ENCODE peak calls at places on chromosomes 4 and X, in seven cellular contexts. F, T, X, Y, E, B and S are unnamed samples.

GRCh38 chr4:5019796-5020195 is 538 bp upstream of the CYTL1 start:
- DNase-seq in F (no peak), T (no peak), X (no peak), Y (no peak), E (no peak), B (no peak), S (no peak)

GRCh38 chrX:140034916-140035315 is 69.6 kb upstream of the CXorf66 start:
- DNase-seq in F (no peak), T (no peak), X (no peak), Y (no peak), E (no peak), B (no peak), S (peak)

GRCh38 chr4:125710766-125711165 is 396.0 kb downstream of the FAT4 start:
- DNase-seq in F (no peak), T (no peak), X (no peak), Y (no peak), E (no peak), B (no peak), S (no peak)

GRCh38 chr4:91280551-91281290 is 1023.0 kb upstream of the GRID2 start:
- DNase-seq in F (no peak), T (no peak), X (no peak), Y (no peak), E (no peak), B (no peak), S (no peak)

GRCh38 chr4:89283226-89283974 is 24.2 kb downstream of the GPRIN3 start:
- DNase-seq in F (peak), T (no peak), X (no peak), Y (no peak), E (no peak), B (no peak), S (no peak)

GRCh38 chrX:38036471-38036870 is 30.1 kb downstream of the SYTL5 start:
- DNase-seq in F (no peak), T (no peak), X (no peak), Y (no peak), E (no peak), B (no peak), S (peak)

GRCh38 chr4:165740911-165741310 is 132.1 kb upstream of the TLL1 start:
- DNase-seq in F (no peak), T (no peak), X (no peak), Y (no peak), E (no peak), B (no peak), S (no peak)

GRCh38 chrX:27680726-27681125 is 90.6 kb downstream of the DCAF8L2 start:
- DNase-seq in F (no peak), T (no peak), X (no peak), Y (no peak), E (no peak), B (no peak), S (peak)

GRCh38 chr4:163395055-163395454 is 51.4 kb downstream of the NPY5R start:
- DNase-seq in F (no peak), T (no peak), X (no peak), Y (no peak), E (no peak), B (no peak), S (peak)

GRCh38 chr4:59094505-59094904 is 1984.3 kb upstream of the IGFBP7 start:
- DNase-seq in F (no peak), T (no peak), X (no peak), Y (no peak), E (no peak), B (no peak), S (no peak)
- TF ChIP-seq CTCF in F (no peak), T (no peak), X (peak), Y (no peak), E (no peak), B (no peak), S (no peak)

DNA sequence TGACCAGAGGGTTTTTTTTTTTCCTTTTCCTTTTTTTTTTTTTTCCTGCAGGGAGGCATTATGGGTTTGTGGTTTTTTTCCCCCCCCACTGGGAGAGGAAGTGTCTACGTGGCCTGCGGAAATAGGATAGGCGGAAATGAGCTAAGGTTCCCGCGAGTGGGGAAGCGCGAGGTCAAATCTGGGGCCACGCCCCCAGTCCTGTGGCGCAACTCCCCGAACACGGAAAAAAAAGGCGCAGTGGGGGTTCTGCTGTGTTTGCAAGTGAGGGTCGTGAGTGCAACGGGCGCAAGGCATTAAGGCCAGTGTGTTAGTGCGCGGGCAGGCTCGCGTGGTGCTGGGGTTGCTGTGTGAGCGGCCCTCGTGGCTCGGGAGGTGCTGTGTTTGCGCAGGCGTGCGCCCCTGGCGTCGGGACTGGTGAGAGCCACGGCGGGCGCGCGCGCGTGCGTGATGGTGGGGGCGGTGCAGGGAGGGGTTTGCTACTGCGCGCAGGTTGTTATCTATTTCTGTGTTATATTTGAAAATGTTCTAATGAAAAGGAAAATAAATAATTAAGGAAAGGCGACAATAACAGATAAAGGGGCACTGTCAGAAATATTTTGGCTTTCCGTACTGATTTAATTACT is 685 bp upstream of the MORF4L2 start:
- DNase-seq in F (peak), T (peak), X (peak), Y (peak), E (peak), B (peak), S (no peak)
- H3K4me3 ChIP-seq in F (peak), T (peak), X (peak), Y (peak), E (peak), B (peak), S (peak)

GRCh38 chr4:152398060-152398459 is 137.8 kb downstream of the FBXW7 start:
- DNase-seq in F (no peak), T (no peak), X (no peak), Y (no peak), E (no peak), B (no peak), S (peak)
- TF ChIP-seq CTCF in F (peak), T (no peak), X (peak), Y (no peak), E (no peak), B (peak), S (peak)

DNA sequence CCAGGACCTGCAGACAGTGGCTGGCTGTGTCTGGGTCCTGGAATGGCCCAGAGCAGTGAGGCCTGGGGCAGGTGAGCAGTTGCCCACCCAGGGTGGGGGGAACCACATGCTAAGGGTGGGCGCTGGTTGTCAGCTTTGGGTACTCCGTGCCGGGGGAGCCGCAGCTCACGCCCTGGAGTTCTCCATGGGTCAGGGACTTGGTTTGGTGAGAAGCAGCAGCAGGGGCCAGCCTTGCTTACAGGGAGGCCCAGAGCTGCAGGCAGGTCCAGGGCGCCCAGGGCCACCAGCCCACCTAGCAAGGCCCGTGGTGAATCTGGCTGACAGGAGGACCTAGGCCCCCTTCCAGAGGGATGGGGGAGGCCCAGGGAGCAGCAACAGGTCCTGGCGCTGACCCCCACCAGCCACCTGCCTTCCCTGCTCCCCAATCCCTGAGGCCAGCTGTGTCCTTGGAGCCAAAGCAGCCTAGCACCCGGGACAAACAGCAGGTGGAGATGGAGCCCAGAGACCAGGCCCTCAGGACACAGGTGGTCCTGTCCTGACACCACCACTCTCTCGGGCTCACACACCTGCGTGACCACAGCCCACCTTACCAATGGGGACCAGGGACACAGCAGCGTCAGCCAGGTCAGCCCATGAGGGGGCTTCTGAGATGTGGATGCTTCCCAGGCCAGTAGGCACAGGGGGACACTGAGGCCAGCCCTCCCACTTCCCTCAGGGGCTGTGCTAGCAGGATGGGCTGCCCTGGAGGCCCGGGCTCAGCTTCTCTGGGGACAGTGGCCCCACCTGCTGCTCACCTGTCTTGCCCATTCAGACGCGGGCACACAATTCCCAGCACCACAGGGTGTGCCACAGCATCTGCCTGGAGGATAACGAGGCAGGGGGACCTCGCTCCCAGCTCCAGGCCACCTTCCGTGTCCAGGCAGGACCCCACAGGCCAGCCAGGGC is 3.5 kb downstream of the MXD4 start:
- DNase-seq in F (peak), T (peak), X (peak), Y (peak), E (peak), B (peak), S (no peak)
- H3K4me3 ChIP-seq in F (no peak), T (no peak), X (no peak), Y (peak), E (no peak), B (peak), S (no peak)

GRCh38 chrX:11944486-11944885 is 186.4 kb downstream of the MSL3 start:
- DNase-seq in F (no peak), T (no peak), X (peak), Y (no peak), E (no peak), B (no peak), S (peak)
- TF ChIP-seq CTCF in F (no peak), T (peak), X (peak), Y (no peak), E (no peak), B (peak), S (peak)

GRCh38 chr4:184669251-184669650 is 19.7 kb downstream of the PRIMPOL start:
- DNase-seq in F (no peak), T (no peak), X (no peak), Y (no peak), E (no peak), B (no peak), S (peak)

GRCh38 chr4:184668511-184669114 is 19.1 kb downstream of the PRIMPOL start:
- DNase-seq in F (no peak), T (no peak), X (no peak), Y (no peak), E (no peak), B (no peak), S (no peak)

GRCh38 chr4:184664445-184665210 is 15.1 kb downstream of the PRIMPOL start:
- DNase-seq in F (no peak), T (no peak), X (no peak), Y (no peak), E (no peak), B (no peak), S (no peak)

GRCh38 chr4:184668096-184668495 is 18.6 kb downstream of the PRIMPOL start:
- DNase-seq in F (no peak), T (no peak), X (no peak), Y (no peak), E (no peak), B (no peak), S (no peak)

DNA sequence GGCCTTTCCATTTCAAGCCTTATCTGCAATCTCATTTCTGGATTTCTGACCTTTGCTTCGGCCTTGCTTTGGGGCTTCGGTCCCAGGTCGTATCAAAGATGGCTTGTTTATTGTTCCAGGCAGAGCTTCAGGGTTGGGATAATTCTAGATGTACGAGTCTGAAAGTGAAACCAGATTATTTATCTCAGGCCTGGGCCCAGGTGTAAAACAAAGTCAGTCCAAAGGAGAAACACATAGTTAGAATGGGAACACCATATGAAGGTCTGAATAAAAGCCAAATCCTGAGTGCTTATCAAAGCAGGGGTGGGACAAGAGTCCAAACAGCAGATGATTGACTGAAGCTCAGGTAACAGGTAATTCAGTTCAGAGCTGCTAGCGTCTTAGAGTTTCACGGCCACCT is 17.1 kb downstream of the PRIMPOL start:
- DNase-seq in F (peak), T (no peak), X (no peak), Y (peak), E (no peak), B (no peak), S (no peak)
- H3K4me3 ChIP-seq in F (no peak), T (no peak), X (no peak), Y (no peak), E (no peak), B (no peak), S (no peak)